ENCODE peak calls at places on chromosomes 3 and 15, in eight cellular contexts. I is CD8-positive, alpha-beta T cell; U is GM23338; K is left lung; C is astrocyte; A is endodermal cell; R is vagina; M is heart right ventricle. W is an unnamed sample.

GRCh38 chr3:66450389-66451022 is 50.3 kb downstream of the LRIG1 start:
- DNase-seq in I (no peak), U (no peak), K (no peak), C (peak; percentile 76), A (no peak), R (no peak), M (peak; percentile 87), W (no peak)

GRCh38 chr15:91456921-91457320 is 356.9 kb downstream of the SV2B start:
- DNase-seq in I (no peak), U (no peak), K (no peak), C (peak; percentile 76), A (no peak), R (no peak), M (no peak), W (no peak)

GRCh38 chr3:126201168-126201567 is 20.8 kb upstream of the ALDH1L1 start:
- DNase-seq in I (no peak), U (no peak), K (no peak), C (no peak), A (no peak), R (no peak), M (no peak), W (no peak)

GRCh38 chr3:102466001-102466400 is 31.2 kb downstream of the ZPLD1 start:
- DNase-seq in I (no peak), U (peak; percentile 2), K (no peak), C (no peak), A (no peak), R (no peak), M (no peak), W (no peak)

GRCh38 chr15:74383695-74384565 is 16.5 kb upstream of the CYP11A1 start:
- DNase-seq in I (no peak), U (no peak), K (no peak), C (peak; percentile 73), A (no peak), R (no peak), M (no peak), W (no peak)

GRCh38 chr15:57681011-57681410 is 25.5 kb upstream of the POLR2M start:
- DNase-seq in I (no peak), U (no peak), K (no peak), C (no peak), A (no peak), R (no peak), M (no peak), W (no peak)

GRCh38 chr3:141894524-141895176 is 18.2 kb downstream of the ATP1B3 start:
- DNase-seq in I (no peak), U (no peak), K (no peak), C (peak; percentile 70), A (no peak), R (no peak), M (no peak), W (no peak)

GRCh38 chr3:32451049-32451659 is 51.5 kb downstream of the CMTM6 start:
- DNase-seq in I (no peak), U (no peak), K (no peak), C (no peak), A (no peak), R (peak; percentile 70), M (no peak), W (no peak)

GRCh38 chr15:35713733-35714132 is 167.8 kb upstream of the DPH6 start:
- DNase-seq in I (no peak), U (no peak), K (no peak), C (peak; percentile 89), A (no peak), R (no peak), M (no peak), W (no peak)

GRCh38 chr15:62653122-62653521 is 389.4 kb upstream of the TPM1 start:
- DNase-seq in I (no peak), U (no peak), K (no peak), C (no peak), A (no peak), R (no peak), M (no peak), W (no peak)

GRCh38 chr15:83250766-83251165 is 33.7 kb downstream of the BNC1 start:
- DNase-seq in I (no peak), U (no peak), K (no peak), C (no peak), A (no peak), R (no peak), M (no peak), W (no peak)

GRCh38 chr3:143753456-143753855 is 94.8 kb downstream of the SLC9A9 start:
- DNase-seq in I (no peak), U (no peak), K (no peak), C (no peak), A (no peak), R (no peak), M (no peak), W (no peak)

GRCh38 chr15:68374346-68374745 is 57.6 kb downstream of the ITGA11 start:
- DNase-seq in I (no peak), U (no peak), K (peak; percentile 18), C (no peak), A (peak; percentile 26), R (peak; percentile 79), M (no peak), W (no peak)

GRCh38 chr15:78810377-78811123 is 714 bp downstream of the ADAMTS7 start:
- DNase-seq in I (no peak), U (peak; percentile 63), K (no peak), C (peak; percentile 20), A (peak; percentile 85), R (no peak), M (peak; percentile 69), W (no peak)

GRCh38 chr3:10475983-10476382 is 29.4 kb downstream of the ATP2B2 start:
- DNase-seq in I (no peak), U (no peak), K (no peak), C (no peak), A (no peak), R (no peak), M (no peak), W (no peak)

DNA sequence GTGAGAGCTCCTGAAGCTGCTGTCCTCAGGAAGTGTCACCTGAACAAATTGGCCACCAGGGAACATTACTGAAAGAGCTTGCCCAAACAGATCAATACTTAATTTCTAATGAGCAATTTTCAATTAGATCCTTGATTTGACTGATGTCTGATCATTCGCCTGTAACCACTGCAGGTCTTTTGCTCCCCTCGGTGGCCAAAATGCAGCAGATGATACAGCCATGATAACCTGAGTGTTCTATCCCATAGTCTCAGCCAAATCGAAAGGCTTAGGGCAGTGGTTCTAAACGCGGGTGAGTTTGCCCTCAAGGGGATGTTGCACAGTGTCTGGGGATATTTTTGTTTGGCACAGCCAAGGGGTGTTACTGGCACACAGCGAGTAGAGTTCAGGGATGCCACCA is 57.7 kb upstream of the MEX3B start:
- DNase-seq in I (no peak), U (no peak), K (no peak), C (no peak), A (no peak), R (no peak), M (no peak), W (no peak)
- TF ChIP-seq CTCF in I (no peak), U (peak; percentile 44), K (no peak), C (no peak), A (peak; percentile 48), R (no peak), M (peak; percentile 25), W (no peak)

GRCh38 chr3:165193392-165194268 is 2.6 kb downstream of the SLITRK3 start:
- DNase-seq in I (no peak), U (peak; percentile 51), K (no peak), C (no peak), A (peak; percentile 69), R (no peak), M (no peak), W (no peak)

GRCh38 chr3:165195226-165195625 is 958 bp downstream of the SLITRK3 start:
- DNase-seq in I (no peak), U (peak; percentile 50), K (no peak), C (no peak), A (peak; percentile 68), R (no peak), M (no peak), W (no peak)

GRCh38 chr3:165195628-165196576 is at the start of gene SLITRK3:
- DNase-seq in I (no peak), U (peak; percentile 60), K (no peak), C (no peak), A (peak; percentile 75), R (no peak), M (no peak), W (no peak)

GRCh38 chr3:165194477-165195135 is 1.6 kb downstream of the SLITRK3 start:
- DNase-seq in I (no peak), U (peak; percentile 31), K (no peak), C (no peak), A (peak; percentile 59), R (no peak), M (no peak), W (no peak)

DNA sequence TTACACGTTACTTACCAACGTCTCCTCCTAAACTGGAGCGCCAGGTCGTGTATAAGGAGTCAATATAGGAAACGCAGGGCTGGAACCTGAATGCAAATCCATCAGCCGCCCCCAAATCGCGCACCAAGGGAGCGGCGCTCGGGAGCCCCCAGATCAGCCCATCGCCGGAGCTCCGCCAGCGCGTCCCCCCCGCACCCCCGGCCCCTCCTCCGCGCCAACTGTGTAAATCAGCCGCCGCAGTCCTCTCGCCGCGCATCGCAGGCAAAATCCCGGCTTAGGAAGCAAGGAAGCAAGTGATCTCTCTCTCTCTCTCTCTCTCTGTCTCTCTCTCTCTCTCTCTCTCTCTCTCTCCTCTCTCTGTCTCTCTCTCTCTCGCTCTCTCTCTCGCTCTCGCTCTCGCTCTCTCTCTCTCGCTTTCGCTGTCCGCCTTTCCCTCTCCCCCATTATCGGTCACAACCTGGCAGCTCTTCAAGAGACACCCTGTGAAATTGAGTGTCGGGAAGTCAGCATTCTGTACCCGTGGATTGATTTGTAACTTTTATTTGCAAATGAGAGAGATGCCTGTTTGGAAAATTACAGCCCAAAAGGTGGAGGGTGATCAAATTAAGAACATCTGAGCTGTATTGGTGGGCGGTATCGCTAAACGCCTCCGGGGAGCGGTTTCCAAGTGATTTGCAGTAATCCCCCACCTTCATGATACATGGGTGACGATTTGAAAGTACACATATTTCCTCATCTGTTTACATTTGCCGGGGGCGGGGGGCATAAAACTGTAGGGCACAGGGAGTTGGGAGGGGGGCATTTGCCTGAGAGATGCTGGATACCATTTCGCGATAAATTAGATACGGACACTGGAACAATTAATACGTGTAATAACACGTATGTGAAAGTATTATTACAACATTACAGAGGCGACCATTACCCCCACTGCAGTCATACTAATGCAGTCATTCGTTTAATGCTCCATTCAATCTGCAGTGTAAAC is 685 bp upstream of the SLITRK3 start:
- DNase-seq in I (no peak), U (peak; percentile 55), K (no peak), C (no peak), A (peak; percentile 71), R (no peak), M (no peak), W (no peak)
- H3K27me3 ChIP-seq in I (peaks cover 18% of the 10 kb centered on the region), U (peaks cover 61% of the 10 kb centered on the region), K (peaks cover 85% of the 10 kb centered on the region), C (peaks cover 53% of the 10 kb centered on the region), A (peaks cover 78% of the 10 kb centered on the region), R (peaks cover 4% of the 10 kb centered on the region), M (peaks cover 90% of the 10 kb centered on the region), W (peaks cover 47% of the 10 kb centered on the region)

GRCh38 chr15:50628421-50628820 is 58.2 kb downstream of the TRPM7 start:
- DNase-seq in I (no peak), U (no peak), K (no peak), C (no peak), A (peak; percentile 59), R (no peak), M (no peak), W (no peak)
- H3K27ac ChIP-seq in I (no peak overlapping the region), U (no peak overlapping the region), K (no peak overlapping the region), C (no peak overlapping the region), A (no peak overlapping the region), R (no peak overlapping the region), M (no peak overlapping the region), W (no peak overlapping the region)

DNA sequence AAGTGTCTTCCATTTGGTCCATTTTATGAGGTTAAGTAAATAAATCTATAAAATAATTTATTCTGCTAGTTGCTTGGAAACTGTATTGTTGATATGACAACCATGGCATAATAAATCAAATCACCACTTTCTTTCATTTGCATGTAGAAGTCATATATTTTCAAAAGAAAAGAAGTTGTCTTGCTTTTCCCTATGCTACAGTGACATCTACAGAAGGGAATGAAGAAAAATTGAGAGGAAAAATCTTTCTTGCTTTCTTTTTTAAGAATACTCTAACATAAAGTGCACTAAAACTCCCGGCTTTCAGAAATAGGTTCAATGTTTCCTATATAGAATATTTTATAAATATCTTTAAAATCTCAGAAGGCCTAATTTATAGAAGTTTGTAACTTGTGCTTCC is 228.4 kb downstream of the ZBBX start:
- DNase-seq in I (no peak), U (no peak), K (no peak), C (no peak), A (no peak), R (no peak), M (no peak), W (no peak)
- TF ChIP-seq CTCF in I (no peak), U (no peak), K (no peak), C (no peak), A (no peak), R (no peak), M (peak; percentile 47), W (no peak)